ENCODE peak calls at places on chromosomes 13 and 19, in nine cellular contexts. One of them, this sample, is unnamed.

GRCh38 chr19:18440421-18440877 is 2.5 kb upstream of the ISYNA1 start:
- DNase-seq in GM23248: peak; percentile 39
- DNase-seq in mammary epithelial cell: no peak
- DNase-seq in heart left ventricle: no peak
- DNase-seq in CD8-positive, alpha-beta memory T cell: no peak
- DNase-seq in pancreas: peak; percentile 51
- DNase-seq in esophagus muscularis mucosa: no peak
- DNase-seq in ascending aorta: no peak
- DNase-seq in iPS DF 6.9: no peak
- DNase-seq in this sample: no peak

GRCh38 chr19:2436926-2437325 is 9.5 kb upstream of the TIMM13 start:
- DNase-seq in GM23248: no peak
- DNase-seq in mammary epithelial cell: no peak
- DNase-seq in heart left ventricle: no peak
- DNase-seq in CD8-positive, alpha-beta memory T cell: no peak
- DNase-seq in pancreas: no peak
- DNase-seq in esophagus muscularis mucosa: no peak
- DNase-seq in ascending aorta: no peak
- DNase-seq in iPS DF 6.9: no peak
- DNase-seq in this sample: no peak

GRCh38 chr19:46661735-46662592 is 982 bp upstream of the DACT3 start:
- DNase-seq in GM23248: peak; percentile 96
- DNase-seq in mammary epithelial cell: peak; percentile 79
- DNase-seq in heart left ventricle: peak; percentile 84
- DNase-seq in CD8-positive, alpha-beta memory T cell: peak; percentile 77
- DNase-seq in pancreas: peak; percentile 82
- DNase-seq in esophagus muscularis mucosa: peak; percentile 96
- DNase-seq in ascending aorta: peak; percentile 91
- DNase-seq in iPS DF 6.9: no peak
- DNase-seq in this sample: peak; percentile 86

GRCh38 chr13:27079421-27079958 is 92.1 kb downstream of the USP12 start:
- DNase-seq in GM23248: peak; percentile 72
- DNase-seq in mammary epithelial cell: peak; percentile 4
- DNase-seq in heart left ventricle: no peak
- DNase-seq in CD8-positive, alpha-beta memory T cell: no peak
- DNase-seq in pancreas: no peak
- DNase-seq in esophagus muscularis mucosa: no peak
- DNase-seq in ascending aorta: no peak
- DNase-seq in iPS DF 6.9: peak; percentile 7
- DNase-seq in this sample: no peak

GRCh38 chr19:2756921-2757881 is 17.4 kb upstream of the SLC39A3 start:
- DNase-seq in GM23248: no peak
- DNase-seq in mammary epithelial cell: no peak
- DNase-seq in heart left ventricle: no peak
- DNase-seq in CD8-positive, alpha-beta memory T cell: no peak
- DNase-seq in pancreas: no peak
- DNase-seq in esophagus muscularis mucosa: no peak
- DNase-seq in ascending aorta: no peak
- DNase-seq in iPS DF 6.9: no peak
- DNase-seq in this sample: no peak

GRCh38 chr19:35045667-35046300 is 4.3 kb downstream of the HPN start:
- DNase-seq in GM23248: peak; percentile 54
- DNase-seq in mammary epithelial cell: peak; percentile 35
- DNase-seq in heart left ventricle: no peak
- DNase-seq in CD8-positive, alpha-beta memory T cell: peak; percentile 28
- DNase-seq in pancreas: no peak
- DNase-seq in esophagus muscularis mucosa: no peak
- DNase-seq in ascending aorta: no peak
- DNase-seq in iPS DF 6.9: no peak
- DNase-seq in this sample: no peak

GRCh38 chr13:32878172-32878571 is 138.1 kb upstream of the KL start:
- DNase-seq in GM23248: peak; percentile 53
- DNase-seq in mammary epithelial cell: peak; percentile 71
- DNase-seq in heart left ventricle: no peak
- DNase-seq in CD8-positive, alpha-beta memory T cell: no peak
- DNase-seq in pancreas: no peak
- DNase-seq in esophagus muscularis mucosa: no peak
- DNase-seq in ascending aorta: no peak
- DNase-seq in iPS DF 6.9: no peak
- DNase-seq in this sample: no peak

GRCh38 chr19:33193269-33193863 is 764 bp upstream of the LRP3 start:
- DNase-seq in GM23248: no peak
- DNase-seq in mammary epithelial cell: no peak
- DNase-seq in heart left ventricle: no peak
- DNase-seq in CD8-positive, alpha-beta memory T cell: no peak
- DNase-seq in pancreas: no peak
- DNase-seq in esophagus muscularis mucosa: peak; percentile 88
- DNase-seq in ascending aorta: no peak
- DNase-seq in iPS DF 6.9: no peak
- DNase-seq in this sample: no peak

GRCh38 chr13:105642511-105642958 is 892.9 kb downstream of the EFNB2 start:
- DNase-seq in GM23248: no peak
- DNase-seq in mammary epithelial cell: no peak
- DNase-seq in heart left ventricle: no peak
- DNase-seq in CD8-positive, alpha-beta memory T cell: no peak
- DNase-seq in pancreas: no peak
- DNase-seq in esophagus muscularis mucosa: no peak
- DNase-seq in ascending aorta: no peak
- DNase-seq in iPS DF 6.9: no peak
- DNase-seq in this sample: no peak

GRCh38 chr13:49354719-49355118 is 89.1 kb downstream of the CAB39L start:
- DNase-seq in GM23248: peak; percentile 8
- DNase-seq in mammary epithelial cell: no peak
- DNase-seq in heart left ventricle: no peak
- DNase-seq in CD8-positive, alpha-beta memory T cell: no peak
- DNase-seq in pancreas: no peak
- DNase-seq in esophagus muscularis mucosa: no peak
- DNase-seq in ascending aorta: no peak
- DNase-seq in iPS DF 6.9: no peak
- DNase-seq in this sample: no peak

GRCh38 chr13:69720278-69720983 is 387.2 kb upstream of the ATXN8OS start:
- DNase-seq in GM23248: no peak
- DNase-seq in mammary epithelial cell: no peak
- DNase-seq in heart left ventricle: no peak
- DNase-seq in CD8-positive, alpha-beta memory T cell: no peak
- DNase-seq in pancreas: no peak
- DNase-seq in esophagus muscularis mucosa: no peak
- DNase-seq in ascending aorta: no peak
- DNase-seq in iPS DF 6.9: no peak
- DNase-seq in this sample: no peak

GRCh38 chr13:49409008-49409407 is 34.9 kb downstream of the CAB39L start:
- DNase-seq in GM23248: peak; percentile 8
- DNase-seq in mammary epithelial cell: peak; percentile 8
- DNase-seq in heart left ventricle: no peak
- DNase-seq in CD8-positive, alpha-beta memory T cell: no peak
- DNase-seq in pancreas: no peak
- DNase-seq in esophagus muscularis mucosa: no peak
- DNase-seq in ascending aorta: no peak
- DNase-seq in iPS DF 6.9: no peak
- DNase-seq in this sample: no peak

GRCh38 chr19:29785955-29786589 is 25.7 kb upstream of the CCNE1 start:
- DNase-seq in GM23248: no peak
- DNase-seq in mammary epithelial cell: no peak
- DNase-seq in heart left ventricle: no peak
- DNase-seq in CD8-positive, alpha-beta memory T cell: no peak
- DNase-seq in pancreas: no peak
- DNase-seq in esophagus muscularis mucosa: no peak
- DNase-seq in ascending aorta: no peak
- DNase-seq in iPS DF 6.9: no peak
- DNase-seq in this sample: no peak

GRCh38 chr13:32029684-32030083 is 1.9 kb upstream of the FRY start:
- DNase-seq in GM23248: no peak
- DNase-seq in mammary epithelial cell: no peak
- DNase-seq in heart left ventricle: no peak
- DNase-seq in CD8-positive, alpha-beta memory T cell: no peak
- DNase-seq in pancreas: no peak
- DNase-seq in esophagus muscularis mucosa: no peak
- DNase-seq in ascending aorta: no peak
- DNase-seq in iPS DF 6.9: no peak
- DNase-seq in this sample: no peak

GRCh38 chr19:7254590-7254989 is 39.6 kb downstream of the INSR start:
- DNase-seq in GM23248: no peak
- DNase-seq in mammary epithelial cell: no peak
- DNase-seq in heart left ventricle: no peak
- DNase-seq in CD8-positive, alpha-beta memory T cell: no peak
- DNase-seq in pancreas: peak; percentile 41
- DNase-seq in esophagus muscularis mucosa: no peak
- DNase-seq in ascending aorta: no peak
- DNase-seq in iPS DF 6.9: no peak
- DNase-seq in this sample: no peak

GRCh38 chr13:48159436-48160225 is 64.7 kb upstream of the MED4 start:
- DNase-seq in GM23248: peak; percentile 65
- DNase-seq in mammary epithelial cell: peak; percentile 69
- DNase-seq in heart left ventricle: no peak
- DNase-seq in CD8-positive, alpha-beta memory T cell: no peak
- DNase-seq in pancreas: no peak
- DNase-seq in esophagus muscularis mucosa: no peak
- DNase-seq in ascending aorta: no peak
- DNase-seq in iPS DF 6.9: no peak
- DNase-seq in this sample: no peak

GRCh38 chr13:39943711-39944110 is 288.2 kb downstream of the COG6 start:
- DNase-seq in GM23248: no peak
- DNase-seq in mammary epithelial cell: no peak
- DNase-seq in heart left ventricle: no peak
- DNase-seq in CD8-positive, alpha-beta memory T cell: no peak
- DNase-seq in pancreas: no peak
- DNase-seq in esophagus muscularis mucosa: no peak
- DNase-seq in ascending aorta: no peak
- DNase-seq in iPS DF 6.9: no peak
- DNase-seq in this sample: no peak
- H3K27ac ChIP-seq in GM23248: no peak overlapping the region
- H3K27ac ChIP-seq in mammary epithelial cell: peak overlapping the region; percentile 14
- H3K27ac ChIP-seq in heart left ventricle: no peak overlapping the region
- H3K27ac ChIP-seq in CD8-positive, alpha-beta memory T cell: no peak overlapping the region
- H3K27ac ChIP-seq in pancreas: no peak overlapping the region
- H3K27ac ChIP-seq in esophagus muscularis mucosa: no peak overlapping the region
- H3K27ac ChIP-seq in ascending aorta: no peak overlapping the region
- H3K27ac ChIP-seq in iPS DF 6.9: no peak overlapping the region
- H3K27ac ChIP-seq in this sample: no peak overlapping the region

GRCh38 chr13:113205428-113205931 is 3.0 kb downstream of the PCID2 start:
- DNase-seq in GM23248: peak; percentile 66
- DNase-seq in mammary epithelial cell: no peak
- DNase-seq in heart left ventricle: no peak
- DNase-seq in CD8-positive, alpha-beta memory T cell: no peak
- DNase-seq in pancreas: no peak
- DNase-seq in esophagus muscularis mucosa: no peak
- DNase-seq in ascending aorta: no peak
- DNase-seq in iPS DF 6.9: no peak
- DNase-seq in this sample: no peak
- H3K27me3 ChIP-seq in GM23248: no peaks in the 10 kb centered on the region
- H3K27me3 ChIP-seq in mammary epithelial cell: no peaks in the 10 kb centered on the region
- H3K27me3 ChIP-seq in heart left ventricle: no peaks in the 10 kb centered on the region
- H3K27me3 ChIP-seq in CD8-positive, alpha-beta memory T cell: no peaks in the 10 kb centered on the region
- H3K27me3 ChIP-seq in pancreas: no peaks in the 10 kb centered on the region
- H3K27me3 ChIP-seq in esophagus muscularis mucosa: no peaks in the 10 kb centered on the region
- H3K27me3 ChIP-seq in ascending aorta: no peaks in the 10 kb centered on the region
- H3K27me3 ChIP-seq in iPS DF 6.9: no peaks in the 10 kb centered on the region
- H3K27me3 ChIP-seq in this sample: no peaks in the 10 kb centered on the region

GRCh38 chr13:45063261-45063870 is 56.9 kb upstream of the GTF2F2 start:
- DNase-seq in GM23248: peak; percentile 84
- DNase-seq in mammary epithelial cell: peak; percentile 11
- DNase-seq in heart left ventricle: no peak
- DNase-seq in CD8-positive, alpha-beta memory T cell: no peak
- DNase-seq in pancreas: no peak
- DNase-seq in esophagus muscularis mucosa: no peak
- DNase-seq in ascending aorta: no peak
- DNase-seq in iPS DF 6.9: no peak
- DNase-seq in this sample: no peak

GRCh38 chr13:45055198-45055901 is 65.0 kb upstream of the GTF2F2 start:
- DNase-seq in GM23248: peak; percentile 97
- DNase-seq in mammary epithelial cell: peak; percentile 94
- DNase-seq in heart left ventricle: no peak
- DNase-seq in CD8-positive, alpha-beta memory T cell: no peak
- DNase-seq in pancreas: no peak
- DNase-seq in esophagus muscularis mucosa: no peak
- DNase-seq in ascending aorta: no peak
- DNase-seq in iPS DF 6.9: no peak
- DNase-seq in this sample: peak; percentile 42

GRCh38 chr13:45055902-45056648 is 64.2 kb upstream of the GTF2F2 start:
- DNase-seq in GM23248: peak; percentile 82
- DNase-seq in mammary epithelial cell: peak; percentile 92
- DNase-seq in heart left ventricle: no peak
- DNase-seq in CD8-positive, alpha-beta memory T cell: no peak
- DNase-seq in pancreas: no peak
- DNase-seq in esophagus muscularis mucosa: no peak
- DNase-seq in ascending aorta: no peak
- DNase-seq in iPS DF 6.9: no peak
- DNase-seq in this sample: peak; percentile 50

DNA sequence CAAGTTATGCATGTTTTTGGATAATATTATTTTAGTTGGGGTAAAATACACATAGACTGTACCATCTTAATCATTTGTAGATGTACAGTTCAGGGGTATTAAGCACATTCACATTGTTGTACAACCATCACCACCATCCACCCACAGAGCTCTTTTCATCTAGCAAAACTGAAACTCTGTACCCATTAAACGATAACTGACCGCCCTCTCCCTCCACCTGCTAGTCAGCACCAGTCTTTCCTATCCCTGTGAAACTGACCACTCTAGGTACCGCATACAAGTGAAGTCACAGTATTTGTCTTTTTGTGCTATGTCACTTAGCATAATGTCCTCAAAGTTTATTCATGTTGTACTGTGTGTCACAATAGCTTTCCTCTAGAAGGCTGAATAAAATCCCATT is 60.2 kb upstream of the GTF2F2 start:
- DNase-seq in GM23248: no peak
- DNase-seq in mammary epithelial cell: no peak
- DNase-seq in heart left ventricle: no peak
- DNase-seq in CD8-positive, alpha-beta memory T cell: no peak
- DNase-seq in pancreas: no peak
- DNase-seq in esophagus muscularis mucosa: no peak
- DNase-seq in ascending aorta: no peak
- DNase-seq in iPS DF 6.9: no peak
- DNase-seq in this sample: no peak
- H3K4me1 ChIP-seq in GM23248: peaks cover 21% of the 10 kb centered on the region
- H3K4me1 ChIP-seq in mammary epithelial cell: peaks cover 17% of the 10 kb centered on the region
- H3K4me1 ChIP-seq in heart left ventricle: peaks cover 12% of the 10 kb centered on the region
- H3K4me1 ChIP-seq in CD8-positive, alpha-beta memory T cell: no peaks in the 10 kb centered on the region
- H3K4me1 ChIP-seq in pancreas: no peaks in the 10 kb centered on the region
- H3K4me1 ChIP-seq in esophagus muscularis mucosa: peaks cover 17% of the 10 kb centered on the region
- H3K4me1 ChIP-seq in ascending aorta: no peaks in the 10 kb centered on the region
- H3K4me1 ChIP-seq in iPS DF 6.9: no peaks in the 10 kb centered on the region
- H3K4me1 ChIP-seq in this sample: peaks cover under 1% of the 10 kb centered on the region

GRCh38 chr19:4721196-4721595 is 2.4 kb downstream of the DPP9 start:
- DNase-seq in GM23248: no peak
- DNase-seq in mammary epithelial cell: no peak
- DNase-seq in heart left ventricle: no peak
- DNase-seq in CD8-positive, alpha-beta memory T cell: no peak
- DNase-seq in pancreas: no peak
- DNase-seq in esophagus muscularis mucosa: no peak
- DNase-seq in ascending aorta: no peak
- DNase-seq in iPS DF 6.9: no peak
- DNase-seq in this sample: no peak
- H3K27ac ChIP-seq in GM23248: no peak overlapping the region
- H3K27ac ChIP-seq in mammary epithelial cell: no peak overlapping the region
- H3K27ac ChIP-seq in heart left ventricle: no peak overlapping the region
- H3K27ac ChIP-seq in CD8-positive, alpha-beta memory T cell: no peak overlapping the region
- H3K27ac ChIP-seq in pancreas: no peak overlapping the region
- H3K27ac ChIP-seq in esophagus muscularis mucosa: no peak overlapping the region
- H3K27ac ChIP-seq in ascending aorta: no peak overlapping the region
- H3K27ac ChIP-seq in iPS DF 6.9: no peak overlapping the region
- H3K27ac ChIP-seq in this sample: no peak overlapping the region

This sample was measured in uterus.